ENCODE peak calls at places on chromosomes 3 and 15, in eight cellular contexts. A is OCI-LY7, W is HepG2, J is breast epithelium, F is pancreas, H is PC-3, D is tibial artery, T is heart right ventricle. R is an unnamed sample. For H3K36me3, the result is how much of the 10 kb centered on the place peaks cover.

GRCh38 chr3:196012481-196012880 is 69.4 kb downstream of the TFRC start:
- DNase-seq in A (no peak), W (no peak), J (no peak), F (no peak), H (peak), D (no peak), T (no peak), R (no peak)

GRCh38 chr3:171348121-171348520 is 112.1 kb downstream of the TNIK start:
- DNase-seq in A (no peak), W (no peak), J (no peak), F (no peak), H (no peak), D (no peak), T (no peak), R (no peak)

GRCh38 chr3:16151109-16151508 is 23.4 kb upstream of the GALNT15 start:
- DNase-seq in A (no peak), W (no peak), J (peak), F (no peak), H (peak), D (peak), T (peak), R (no peak)

GRCh38 chr3:50256978-50257890 is 11.7 kb upstream of the SEMA3B start:
- DNase-seq in A (peak), W (no peak), J (no peak), F (peak), H (peak), D (no peak), T (no peak), R (no peak)

GRCh38 chr15:53384417-53384816 is 375.0 kb downstream of the WDR72 start:
- DNase-seq in A (no peak), W (peak), J (no peak), F (peak), H (peak), D (no peak), T (no peak), R (no peak)

GRCh38 chr3:14439501-14440167 is 37.2 kb downstream of the SLC6A6 start:
- DNase-seq in A (no peak), W (no peak), J (no peak), F (peak), H (no peak), D (peak), T (peak), R (no peak)

GRCh38 chr15:59294961-59295741 is 77.5 kb downstream of the MYO1E start:
- DNase-seq in A (no peak), W (no peak), J (no peak), F (no peak), H (peak), D (peak), T (peak), R (no peak)

GRCh38 chr3:65534825-65535224 is 503.9 kb downstream of the MAGI1 start:
- DNase-seq in A (no peak), W (no peak), J (no peak), F (no peak), H (no peak), D (no peak), T (no peak), R (no peak)

GRCh38 chr15:74781673-74782595 is at the start of gene CSK:
- DNase-seq in A (peak), W (no peak), J (no peak), F (peak), H (peak), D (peak), T (peak), R (peak)

GRCh38 chr3:15332405-15333098 is at the start of gene SH3BP5:
- DNase-seq in A (peak), W (no peak), J (peak), F (peak), H (peak), D (peak), T (peak), R (peak)

GRCh38 chr3:141875893-141876380 is 506 bp upstream of the ATP1B3 start:
- DNase-seq in A (peak), W (no peak), J (no peak), F (no peak), H (no peak), D (peak), T (peak), R (no peak)

GRCh38 chr3:56664823-56665222 is 18.2 kb downstream of the TASOR start:
- DNase-seq in A (no peak), W (no peak), J (no peak), F (no peak), H (no peak), D (no peak), T (no peak), R (no peak)

DNA sequence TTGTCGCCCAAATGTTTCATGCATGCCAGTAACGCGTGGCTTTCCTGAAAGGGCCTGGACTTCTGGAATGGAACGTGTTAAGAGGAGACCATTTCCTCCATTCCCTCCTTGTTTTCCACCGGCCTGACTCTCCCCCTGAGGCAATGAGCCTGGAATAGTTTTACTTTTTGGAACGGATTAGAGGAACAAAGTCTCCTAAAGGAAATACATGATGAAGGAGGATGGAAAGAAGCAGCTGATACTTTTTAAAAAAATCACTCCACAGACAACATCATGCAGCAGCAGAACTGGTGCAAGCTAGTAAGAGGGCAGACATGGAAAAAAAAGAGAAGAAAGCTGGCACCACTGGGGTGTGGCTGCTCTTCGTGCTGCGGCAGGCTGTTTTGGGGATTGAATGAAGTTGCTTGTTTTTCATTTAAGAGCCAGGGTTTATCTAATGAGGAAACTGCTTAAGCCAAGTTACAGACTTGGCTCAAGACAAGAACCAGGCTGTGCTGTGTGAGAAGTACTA is 3.6 kb upstream of the KBTBD12 start:
- DNase-seq in A (no peak), W (no peak), J (peak), F (no peak), H (no peak), D (peak), T (no peak), R (no peak)
- H3K4me3 ChIP-seq in A (no peak), W (no peak), J (peak), F (no peak), H (no peak), D (no peak), T (no peak), R (no peak)

GRCh38 chr3:180332608-180333007 is 269.4 kb upstream of the TTC14 start:
- DNase-seq in A (no peak), W (no peak), J (no peak), F (no peak), H (no peak), D (no peak), T (no peak), R (peak)

GRCh38 chr3:180330440-180330839 is 271.5 kb upstream of the TTC14 start:
- DNase-seq in A (no peak), W (no peak), J (no peak), F (no peak), H (no peak), D (no peak), T (no peak), R (no peak)

GRCh38 chr3:180329847-180330246 is 272.1 kb upstream of the TTC14 start:
- DNase-seq in A (no peak), W (no peak), J (no peak), F (no peak), H (peak), D (no peak), T (no peak), R (no peak)

GRCh38 chr3:180325958-180326357 is 276.0 kb upstream of the TTC14 start:
- DNase-seq in A (no peak), W (no peak), J (no peak), F (no peak), H (no peak), D (no peak), T (no peak), R (no peak)

GRCh38 chr3:180329187-180329586 is 272.8 kb upstream of the TTC14 start:
- DNase-seq in A (no peak), W (no peak), J (no peak), F (no peak), H (no peak), D (no peak), T (no peak), R (peak)
- TF ChIP-seq CTCF in A (no peak), W (no peak), J (no peak), F (no peak), H (no peak), D (no peak), T (no peak), R (peak)

DNA sequence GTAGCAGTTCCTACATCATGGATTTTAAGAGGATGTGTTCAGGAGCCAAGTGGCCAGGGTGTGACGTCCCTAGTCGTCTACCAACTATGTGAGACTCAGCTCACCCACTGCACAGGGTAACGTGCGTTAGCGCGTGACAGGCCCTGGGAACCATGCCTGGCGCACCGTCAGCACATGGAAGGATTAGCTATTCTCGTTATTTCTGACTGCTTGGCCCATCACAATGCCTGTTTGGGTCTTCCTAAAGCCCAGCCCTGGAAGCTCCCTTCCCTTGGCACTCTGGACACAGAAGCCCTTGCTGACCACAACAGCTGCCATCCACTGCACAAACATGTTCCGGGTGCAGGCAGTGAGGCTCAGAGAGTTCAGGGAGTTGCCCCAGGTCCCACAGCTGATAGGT is 91.0 kb upstream of the RPL32 start:
- DNase-seq in A (no peak), W (no peak), J (no peak), F (no peak), H (no peak), D (peak), T (peak), R (no peak)
- H3K36me3 ChIP-seq in A (under half), W (half or more), J (under half), F (under half), H (under half), D (half or more), T (half or more), R (half or more)

DNA sequence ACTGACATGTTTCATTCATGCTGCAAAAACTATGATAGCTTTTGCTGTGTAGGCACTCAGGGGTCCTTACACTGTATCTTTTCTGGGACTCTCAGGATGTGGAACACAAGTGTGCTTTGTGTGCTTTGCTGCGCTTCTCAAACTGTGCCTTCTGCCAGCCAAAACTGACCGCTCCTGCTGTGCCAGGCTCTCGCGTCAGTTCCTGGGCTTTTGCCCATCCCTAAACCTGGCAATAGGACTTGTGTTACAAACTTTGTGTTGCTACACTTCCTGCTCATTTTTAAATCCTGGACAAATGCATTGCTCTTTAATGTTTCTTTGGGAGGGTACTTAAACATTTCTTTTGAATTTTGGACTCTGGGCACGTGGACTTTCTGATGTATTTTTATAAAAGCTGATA is 60.3 kb downstream of the DIPK2A start:
- DNase-seq in A (no peak), W (no peak), J (peak), F (peak), H (peak), D (peak), T (peak), R (peak)
- H3K4me3 ChIP-seq in A (no peak), W (no peak), J (no peak), F (no peak), H (no peak), D (peak), T (no peak), R (no peak)

GRCh38 chr3:134018850-134019249 is 10.9 kb downstream of the SLCO2A1 start:
- DNase-seq in A (no peak), W (no peak), J (peak), F (no peak), H (no peak), D (no peak), T (no peak), R (no peak)
- TF ChIP-seq CTCF in A (no peak), W (no peak), J (no peak), F (no peak), H (no peak), D (no peak), T (no peak), R (no peak)

R was measured in GM06990.